ENCODE peak calls at places on chromosomes 3 and 15, in six cellular contexts. B is heart left ventricle; M is AG09309; S is GM12864; P is CD8-positive, alpha-beta memory T cell; K is HCT116. D is an unnamed sample.

GRCh38 chr3:100270218-100270588 is 9.4 kb downstream of the TBC1D23 start:
- DNase-seq in K (no peak), P (no peak), B (no peak), S (no peak), M (no peak), D (no peak)

GRCh38 chr3:23859012-23859743 is 53.4 kb downstream of the UBE2E1 start:
- DNase-seq in B (no peak), S (no peak), M (no peak), P (no peak), K (no peak), D (peak; percentile 40)

GRCh38 chr15:66922608-66923007 is 142.8 kb upstream of the SMAD3 start:
- DNase-seq in B (no peak), K (no peak), M (no peak), P (no peak), S (no peak), D (no peak)

GRCh38 chr3:120855665-120856437 is 52.2 kb upstream of the STXBP5L start:
- DNase-seq in K (no peak), P (no peak), M (peak; percentile 68), B (peak; percentile 16), S (no peak), D (peak; percentile 38)

GRCh38 chr3:118541791-118542190 is 492.9 kb downstream of the IGSF11 start:
- DNase-seq in M (no peak), B (no peak), S (no peak), P (no peak), K (no peak), D (no peak)

GRCh38 chr3:128572644-128573105 is 77.9 kb downstream of the RPN1 start:
- DNase-seq in B (no peak), S (no peak), P (no peak), K (peak; percentile 33), M (no peak), D (peak; percentile 70)

GRCh38 chr15:99704444-99704838 is 28.8 kb downstream of the LYSMD4 start:
- DNase-seq in K (peak; percentile 78), S (peak; percentile 69), P (no peak), M (peak; percentile 59), B (peak; percentile 57), D (peak; percentile 94)

GRCh38 chr3:183895296-183895695 is 10.6 kb upstream of the PARL start:
- DNase-seq in P (peak; percentile 63), K (peak; percentile 38), M (peak; percentile 14), S (no peak), B (no peak), D (peak; percentile 60)

GRCh38 chr3:57518276-57518914 is 25.7 kb downstream of the DNAH12 start:
- DNase-seq in K (peak; percentile 1), P (no peak), S (no peak), M (no peak), B (no peak), D (no peak)

GRCh38 chr3:151675858-151676615 is 57.7 kb upstream of the AADACL2 start:
- DNase-seq in K (no peak), S (no peak), P (no peak), B (no peak), M (no peak), D (no peak)

GRCh38 chr3:46710229-46710628 is 7.4 kb downstream of the PRSS50 start:
- DNase-seq in P (peak; percentile 33), M (no peak), S (no peak), B (no peak), K (no peak), D (no peak)

GRCh38 chr15:42457445-42458442 is 33.2 kb downstream of the ZNF106 start:
- DNase-seq in M (peak; percentile 80), S (peak; percentile 30), P (no peak), K (no peak), B (peak; percentile 86), D (peak; percentile 98)

GRCh38 chr15:60635507-60636352 is 156.8 kb upstream of the ICE2 start:
- DNase-seq in P (no peak), M (no peak), B (no peak), S (peak; percentile 81), K (no peak), D (no peak)

GRCh38 chr15:72591361-72591760 is 63.1 kb upstream of the GOLGA6B start:
- DNase-seq in K (no peak), B (no peak), M (peak; percentile 13), P (no peak), S (no peak), D (no peak)

GRCh38 chr3:49872801-49873281 is 3.1 kb upstream of the CAMKV start:
- DNase-seq in M (no peak), B (no peak), P (peak; percentile 59), K (no peak), S (no peak), D (peak; percentile 29)

GRCh38 chr3:138349926-138350665 is 1.7 kb downstream of the MRAS start:
- DNase-seq in B (peak; percentile 49), S (no peak), P (no peak), M (no peak), K (no peak), D (no peak)

GRCh38 chr3:195708626-195709481 is 11.9 kb upstream of the MUC20 start:
- DNase-seq in B (no peak), S (no peak), P (no peak), M (no peak), K (no peak), D (no peak)

GRCh38 chr15:62453979-62454378 is 288.9 kb upstream of the C2CD4B start:
- DNase-seq in B (no peak), M (no peak), S (no peak), P (no peak), K (no peak), D (no peak)

GRCh38 chr3:127478922-127479321 is 111.6 kb downstream of the TPRA1 start:
- DNase-seq in K (no peak), B (no peak), P (no peak), S (no peak), M (no peak), D (no peak)

GRCh38 chr15:91263632-91264477 is 163.8 kb downstream of the SV2B start:
- DNase-seq in S (no peak), B (peak; percentile 46), P (no peak), M (no peak), K (no peak), D (peak; percentile 10)

GRCh38 chr3:79871656-79872055 is 103.9 kb upstream of the ROBO1 start:
- DNase-seq in K (no peak), B (no peak), S (no peak), M (no peak), P (no peak), D (no peak)

DNA sequence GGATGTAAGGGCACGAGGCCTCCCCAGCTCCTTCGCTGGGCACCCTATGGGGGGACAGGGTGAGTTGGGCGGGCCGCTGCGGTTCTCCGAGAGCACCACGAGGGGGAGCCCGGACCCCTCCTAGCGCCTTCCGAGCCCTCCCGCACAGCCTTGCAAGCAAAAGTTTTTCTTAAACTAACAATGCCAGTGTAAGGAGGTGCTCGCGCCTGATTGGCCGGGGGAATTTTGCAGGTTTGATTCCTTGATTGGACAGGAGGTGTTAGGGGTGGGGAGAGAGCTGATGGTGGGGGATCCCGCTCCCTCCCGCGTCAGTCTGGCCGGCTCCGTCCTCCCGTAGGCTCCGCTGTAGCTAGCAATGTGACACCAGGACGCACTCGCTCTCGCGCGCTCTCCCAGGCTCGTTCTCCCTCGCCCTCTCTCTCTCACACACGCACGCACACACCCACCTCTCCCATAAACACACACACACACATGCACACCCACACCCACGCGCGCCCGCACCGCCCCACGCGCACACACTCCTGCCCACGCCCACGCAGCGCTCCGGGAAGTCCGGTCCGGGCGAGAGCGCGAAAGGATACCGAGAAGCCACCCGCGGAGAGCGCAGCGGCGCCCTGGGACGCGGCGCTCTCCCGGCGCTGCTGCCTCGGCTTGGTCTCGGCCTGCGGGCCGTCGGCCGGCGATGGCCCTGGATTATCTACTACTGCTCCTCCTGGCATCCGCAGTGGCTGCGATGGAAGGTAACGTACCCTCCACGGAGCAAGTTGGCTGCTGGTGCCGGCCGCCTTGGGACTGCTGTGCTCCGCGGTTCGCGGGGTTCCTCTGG is at the start of gene EPHB1:
- DNase-seq in S (peak; percentile 62), M (peak; percentile 84), P (no peak), K (peak; percentile 60), B (peak; percentile 81), D (peak; percentile 99)
- H3K4me3 ChIP-seq in S (peak within 1 kb of the TSS; percentile 52), M (peak within 1 kb of the TSS; percentile 67), P (no peak within 1 kb of the TSS), K (no peak within 1 kb of the TSS), B (peak within 1 kb of the TSS; percentile 58), D (peak within 1 kb of the TSS; percentile 30)

GRCh38 chr3:43905157-43905556 is 214.4 kb downstream of the ABHD5 start:
- DNase-seq in P (no peak), S (no peak), B (no peak), K (no peak), M (no peak), D (no peak)
- H3K4me3 ChIP-seq in P (no peak overlapping the region), S (no peak overlapping the region), B (no peak overlapping the region), K (no peak overlapping the region), M (no peak overlapping the region), D (no peak overlapping the region)

GRCh38 chr3:15647629-15648167 is 46.2 kb downstream of the BTD start:
- DNase-seq in S (peak; percentile 94), P (peak; percentile 65), K (no peak), B (peak; percentile 33), M (peak; percentile 95), D (no peak)

GRCh38 chr3:15646924-15647511 is 45.5 kb downstream of the BTD start:
- DNase-seq in M (peak; percentile 98), S (no peak), B (peak; percentile 75), P (no peak), K (peak; percentile 88), D (peak; percentile 87)

GRCh38 chr3:15645740-15646490 is 44.4 kb downstream of the BTD start:
- DNase-seq in M (peak; percentile 88), P (no peak), B (no peak), K (peak; percentile 89), S (no peak), D (peak; percentile 56)

GRCh38 chr3:15649341-15649740 is 47.8 kb downstream of the BTD start:
- DNase-seq in B (no peak), M (no peak), S (no peak), K (no peak), P (no peak), D (no peak)

GRCh38 chr3:15645246-15645645 is 43.7 kb downstream of the BTD start:
- DNase-seq in S (no peak), P (no peak), M (no peak), B (no peak), K (no peak), D (no peak)
- H3K4me3 ChIP-seq in S (no peak overlapping the region), P (no peak overlapping the region), M (no peak overlapping the region), B (no peak overlapping the region), K (no peak overlapping the region), D (no peak overlapping the region)

DNA sequence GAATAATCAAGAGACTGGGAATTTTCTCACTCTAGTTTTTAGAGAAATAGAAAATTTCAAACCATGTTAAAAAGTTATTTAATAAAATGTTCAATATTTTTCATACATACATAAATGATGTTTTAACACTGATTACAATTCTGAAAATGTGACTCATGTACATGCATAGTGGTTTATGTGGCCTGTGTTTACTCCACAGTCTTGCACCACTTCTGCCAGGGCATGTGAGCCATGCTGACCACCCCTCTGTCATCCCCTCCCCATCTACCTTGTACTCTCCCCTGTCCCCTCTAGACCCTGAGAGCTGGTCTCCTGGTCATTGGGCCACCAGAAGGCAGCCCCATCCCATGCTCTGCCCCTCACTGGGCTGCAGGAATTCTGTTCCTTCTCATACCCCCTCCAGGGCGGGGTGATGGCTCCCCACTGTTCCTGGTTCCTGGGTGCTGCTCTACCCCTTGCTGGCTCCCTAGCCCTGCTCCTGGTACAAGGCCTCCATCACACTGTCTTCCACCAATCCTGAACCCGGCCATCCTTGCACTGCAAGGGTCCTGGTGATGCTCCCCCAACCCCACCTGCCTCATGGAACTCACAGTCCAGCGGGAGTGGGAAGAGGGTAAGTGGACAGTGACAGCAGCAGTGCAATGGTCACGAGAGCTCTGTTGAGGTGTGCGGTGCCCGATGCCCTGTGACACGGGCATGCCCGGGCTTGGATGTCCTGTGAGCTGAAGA is 24.2 kb upstream of the SLC41A3 start:
- DNase-seq in P (peak; percentile 26), S (no peak), M (no peak), B (no peak), K (no peak), D (no peak)
- H3K4me3 ChIP-seq in P (no peak overlapping the region), S (no peak overlapping the region), M (no peak overlapping the region), B (no peak overlapping the region), K (no peak overlapping the region), D (no peak overlapping the region)

D was measured in mesendoderm.